ENCODE peak calls at places on chromosomes 7 and 10, in nine cellular contexts. T, Z, A, E, V, M, C, X and W are unnamed samples.

GRCh38 chr7:2100278-2101205 is 132.2 kb downstream of the MAD1L1 start:
- DNase-seq in E (no peak), V (no peak), T (peak), C (peak), M (no peak), Z (peak), A (no peak), X (no peak), W (no peak)

GRCh38 chr10:84574101-84574500 is 245.7 kb downstream of the CCSER2 start:
- DNase-seq in E (no peak), T (no peak), V (no peak), X (no peak), M (no peak), C (no peak), A (no peak), Z (no peak), W (no peak)

GRCh38 chr7:150346922-150347321 is 5.5 kb upstream of the RARRES2 start:
- DNase-seq in E (no peak), X (no peak), Z (no peak), A (no peak), M (no peak), V (no peak), T (no peak), C (no peak), W (no peak)

GRCh38 chr10:85565381-85565780 is 801.2 kb downstream of the GRID1 start:
- DNase-seq in M (no peak), X (no peak), V (no peak), E (no peak), C (no peak), A (no peak), Z (no peak), T (no peak), W (no peak)

GRCh38 chr10:103872137-103872933 is 17.0 kb upstream of the SH3PXD2A start:
- DNase-seq in A (peak), Z (no peak), X (no peak), M (no peak), V (no peak), E (peak), C (no peak), T (no peak), W (no peak)

GRCh38 chr7:132859199-132859598 is 222.7 kb downstream of the CHCHD3 start:
- DNase-seq in M (no peak), E (no peak), T (no peak), C (no peak), Z (no peak), V (no peak), X (no peak), A (no peak), W (no peak)

GRCh38 chr10:51439645-51440044 is 259.8 kb downstream of the CSTF2T start:
- DNase-seq in A (no peak), T (no peak), V (no peak), M (no peak), Z (no peak), C (no peak), E (no peak), X (no peak), W (no peak)

GRCh38 chr10:130453721-130454542 is 317.7 kb downstream of the GLRX3 start:
- DNase-seq in A (no peak), V (no peak), Z (no peak), C (no peak), M (no peak), T (no peak), E (no peak), X (no peak), W (no peak)

GRCh38 chr7:46658281-46658680 is 737.2 kb upstream of the IGFBP3 start:
- DNase-seq in X (no peak), A (no peak), Z (no peak), C (no peak), M (no peak), T (no peak), V (no peak), E (no peak), W (no peak)

GRCh38 chr7:135368416-135369186 is 135.0 kb downstream of the STRA8 start:
- DNase-seq in X (no peak), M (no peak), V (no peak), C (no peak), E (no peak), T (no peak), Z (no peak), A (no peak), W (no peak)

GRCh38 chr7:36787933-36788378 is 63.7 kb upstream of the AOAH start:
- DNase-seq in C (no peak), T (peak), Z (no peak), X (no peak), M (no peak), E (no peak), A (no peak), V (no peak), W (no peak)

GRCh38 chr7:134654104-134654775 is 7.6 kb downstream of the BPGM start:
- DNase-seq in V (no peak), E (no peak), C (no peak), A (no peak), Z (no peak), X (no peak), M (no peak), T (no peak), W (no peak)

DNA sequence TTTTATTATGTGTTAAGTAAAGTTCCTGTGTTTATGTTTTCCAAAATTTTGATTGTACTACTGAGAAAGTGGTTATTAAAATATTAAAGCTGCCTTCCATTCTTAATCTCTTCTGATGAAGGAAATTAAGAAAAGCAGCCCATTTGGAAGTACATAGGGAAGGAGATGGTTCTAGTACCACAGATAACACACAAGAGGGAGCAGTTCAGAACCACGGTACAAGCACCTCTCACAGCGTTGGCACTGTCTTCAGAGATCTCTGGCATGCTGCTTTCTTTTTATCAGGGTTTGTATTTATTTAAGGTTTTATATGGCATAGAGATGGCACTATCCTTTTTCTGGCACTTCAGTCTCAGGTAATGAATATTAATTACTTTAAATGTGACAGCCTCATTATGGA is 111.6 kb downstream of the PHTF2 start:
- DNase-seq in V (no peak), X (no peak), T (no peak), M (no peak), C (no peak), Z (no peak), A (peak), E (no peak), W (no peak)
- TF ChIP-seq CTCF in V (no peak), X (no peak), T (no peak), M (no peak), C (no peak), Z (no peak), A (no peak), E (no peak), W (no peak)

DNA sequence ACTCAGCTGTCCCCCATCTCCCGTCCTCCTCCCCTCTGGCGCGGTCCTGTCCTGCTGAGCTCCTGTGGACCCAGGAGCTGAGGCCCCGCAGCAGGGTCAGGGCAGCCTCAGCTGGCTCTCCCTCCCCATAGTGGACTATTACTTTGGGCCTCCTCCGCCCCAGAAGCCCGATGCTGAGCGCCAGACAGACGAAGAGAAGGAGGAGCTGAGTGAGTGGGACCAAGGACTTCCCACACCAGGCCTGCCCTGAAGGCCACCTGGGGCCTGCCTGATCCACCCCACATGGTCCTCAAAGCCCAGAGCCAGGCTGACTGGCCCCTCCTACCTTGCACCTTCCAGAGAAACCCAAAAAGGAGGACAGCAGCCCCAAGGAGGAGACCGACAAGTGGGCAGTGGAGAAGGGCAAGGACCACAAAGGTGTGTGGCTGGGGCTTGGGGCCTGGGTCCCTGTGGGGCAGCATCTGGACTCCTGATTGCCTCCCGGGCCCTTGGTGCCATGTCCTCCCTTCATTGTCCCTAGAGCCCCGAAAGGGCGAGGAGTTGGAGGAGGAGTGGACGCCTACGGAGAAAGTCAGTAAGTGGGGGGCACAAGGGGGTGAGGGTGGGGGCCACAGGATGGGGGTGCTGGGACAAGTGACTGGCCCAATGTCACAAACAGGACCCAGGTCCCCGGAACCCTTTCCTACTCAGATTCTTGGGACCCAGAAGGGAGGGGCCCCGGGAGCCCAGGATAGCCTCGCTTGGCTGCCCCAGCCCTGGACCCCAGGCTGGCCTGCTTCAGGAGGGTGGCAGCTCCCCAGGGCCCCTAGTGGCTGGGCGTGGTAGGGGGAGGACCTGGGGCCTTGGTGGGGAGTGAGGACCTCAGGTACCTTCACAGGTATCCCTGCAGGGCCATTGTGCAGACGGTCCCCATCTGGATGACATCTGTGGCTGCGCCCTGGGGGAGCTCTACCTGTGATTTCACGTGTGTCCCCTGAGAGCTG is 4.9 kb downstream of the AEBP1 start:
- DNase-seq in Z (no peak), X (no peak), V (no peak), T (no peak), A (no peak), C (peak), E (no peak), M (no peak), W (no peak)
- TF ChIP-seq CTCF in Z (no peak), X (no peak), V (no peak), T (no peak), A (no peak), C (no peak), E (peak), M (no peak), W (no peak)

DNA sequence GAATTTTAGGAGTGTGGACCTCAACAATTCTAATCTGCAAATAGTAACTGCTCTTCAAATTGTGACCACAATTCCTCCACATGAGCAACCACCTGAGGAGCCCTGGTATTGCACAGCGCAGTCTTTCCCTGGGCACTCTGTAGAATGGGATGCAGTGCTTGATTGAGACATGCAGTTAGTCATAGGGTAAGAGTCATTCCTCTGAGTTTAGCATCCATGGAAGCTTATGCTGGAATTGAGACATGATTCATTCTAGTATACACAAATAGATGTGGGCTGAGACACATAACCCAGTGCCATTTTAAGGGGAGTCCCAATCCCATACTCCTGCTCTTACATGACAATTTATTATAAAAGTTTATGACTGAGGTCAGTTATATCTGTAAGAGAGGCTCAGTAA is 582.3 kb upstream of the CNTNAP2 start:
- DNase-seq in X (no peak), T (no peak), M (no peak), Z (no peak), C (no peak), E (no peak), V (no peak), A (no peak), W (no peak)
- TF ChIP-seq CTCF in X (no peak), T (no peak), M (no peak), Z (no peak), C (no peak), E (no peak), V (no peak), A (no peak), W (no peak)

GRCh38 chr7:101669307-101669706 is 40.2 kb upstream of the MYL10 start:
- DNase-seq in A (no peak), T (no peak), V (no peak), M (no peak), X (no peak), E (no peak), Z (no peak), C (no peak), W (no peak)
- TF ChIP-seq CTCF in A (no peak), T (no peak), V (no peak), M (no peak), X (no peak), E (peak), Z (peak), C (no peak), W (no peak)

GRCh38 chr10:118971876-118972275 is 57.6 kb upstream of the NANOS1 start:
- DNase-seq in X (no peak), A (no peak), Z (no peak), V (no peak), T (no peak), M (no peak), C (no peak), E (no peak), W (no peak)

GRCh38 chr10:118973744-118974143 is 55.8 kb upstream of the NANOS1 start:
- DNase-seq in X (no peak), Z (no peak), E (no peak), T (no peak), A (no peak), M (no peak), C (no peak), V (no peak), W (no peak)

GRCh38 chr10:118969014-118969413 is 60.5 kb upstream of the NANOS1 start:
- DNase-seq in Z (no peak), T (no peak), M (no peak), V (no peak), E (no peak), A (no peak), X (no peak), C (no peak), W (no peak)

GRCh38 chr10:118970770-118971169 is 58.7 kb upstream of the NANOS1 start:
- DNase-seq in E (peak), X (no peak), T (no peak), Z (no peak), M (no peak), C (no peak), V (no peak), A (no peak), W (peak)

GRCh38 chr10:118971187-118971586 is 58.3 kb upstream of the NANOS1 start:
- DNase-seq in M (no peak), V (no peak), E (no peak), Z (no peak), T (no peak), A (no peak), X (no peak), C (no peak), W (no peak)
- TF ChIP-seq CTCF in M (no peak), V (no peak), E (no peak), Z (no peak), T (no peak), A (no peak), X (no peak), C (no peak), W (no peak)

DNA sequence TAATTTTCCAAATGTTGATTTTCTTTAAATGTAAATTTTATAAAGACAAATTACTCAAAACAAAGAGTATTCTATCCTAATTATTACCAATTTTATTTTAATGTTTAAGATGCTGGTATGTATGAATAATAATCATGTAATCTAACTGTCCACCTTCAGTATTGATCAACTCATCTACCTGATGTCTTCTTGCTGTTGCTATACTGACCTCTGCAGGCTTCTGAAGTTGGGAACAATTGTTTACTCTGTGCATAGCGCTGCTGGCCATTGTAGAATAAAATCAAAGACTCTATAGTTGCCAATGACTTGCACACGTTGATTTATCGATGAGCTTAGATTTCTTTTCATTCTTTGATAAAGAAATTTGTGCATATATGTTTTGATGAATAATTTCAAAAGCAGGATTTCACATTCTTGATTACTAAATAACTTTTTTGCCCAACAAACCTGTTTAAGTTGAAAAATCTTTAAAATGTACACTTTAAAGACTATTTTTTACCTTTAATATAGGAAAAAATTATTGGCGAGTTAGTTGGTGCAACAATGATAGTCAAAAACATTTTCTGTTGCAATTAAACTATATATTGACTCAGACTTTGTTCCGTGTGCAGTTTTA is 282.3 kb downstream of the TFEC start:
- DNase-seq in C (no peak), M (peak), Z (no peak), A (no peak), T (no peak), E (peak), V (no peak), X (peak), W (no peak)
- TF ChIP-seq CTCF in C (no peak), M (no peak), Z (no peak), A (no peak), T (no peak), E (peak), V (no peak), X (peak), W (no peak)

DNA sequence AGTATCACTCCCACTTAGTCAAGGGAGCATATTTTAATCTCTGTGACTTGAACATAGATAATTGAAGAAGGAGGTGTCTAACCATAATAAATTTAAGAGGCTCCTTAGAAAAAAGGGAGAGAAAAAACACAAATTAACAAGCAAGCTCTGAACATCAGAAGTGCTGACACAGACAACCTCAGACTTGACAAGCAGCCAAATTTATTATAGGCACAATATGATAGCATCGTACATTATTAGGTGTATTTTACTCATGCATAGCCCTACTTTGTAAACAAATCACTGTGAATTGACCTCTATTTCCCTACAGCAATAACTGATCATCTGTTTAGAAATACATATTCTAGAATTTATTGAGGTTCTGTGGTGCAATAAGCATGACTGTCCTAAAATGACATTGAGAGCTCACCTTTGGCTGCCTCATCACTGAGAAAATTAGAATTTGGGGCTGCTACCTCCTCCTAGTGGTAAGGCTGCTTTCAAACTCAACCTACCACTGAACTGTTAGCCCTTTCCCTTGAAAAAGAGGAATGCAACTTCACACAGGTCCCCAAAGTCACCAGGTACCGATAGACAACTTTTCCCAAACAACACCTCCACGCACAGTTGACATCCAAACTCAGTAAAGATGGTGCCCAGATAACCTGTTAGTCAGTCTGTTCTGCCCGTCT is 76.0 kb upstream of the SCIN start:
- DNase-seq in C (no peak), E (no peak), A (no peak), Z (no peak), X (no peak), V (no peak), M (no peak), T (no peak), W (no peak)
- TF ChIP-seq CTCF in C (no peak), E (no peak), A (no peak), Z (no peak), X (no peak), V (no peak), M (no peak), T (no peak), W (no peak)

GRCh38 chr10:89916481-89916880 is 215.1 kb downstream of the KIF20B start:
- DNase-seq in C (no peak), V (no peak), E (no peak), T (no peak), M (no peak), A (no peak), X (no peak), Z (no peak), W (no peak)
- TF ChIP-seq CTCF in C (no peak), V (no peak), E (no peak), T (no peak), M (no peak), A (no peak), X (no peak), Z (no peak), W (no peak)

DNA sequence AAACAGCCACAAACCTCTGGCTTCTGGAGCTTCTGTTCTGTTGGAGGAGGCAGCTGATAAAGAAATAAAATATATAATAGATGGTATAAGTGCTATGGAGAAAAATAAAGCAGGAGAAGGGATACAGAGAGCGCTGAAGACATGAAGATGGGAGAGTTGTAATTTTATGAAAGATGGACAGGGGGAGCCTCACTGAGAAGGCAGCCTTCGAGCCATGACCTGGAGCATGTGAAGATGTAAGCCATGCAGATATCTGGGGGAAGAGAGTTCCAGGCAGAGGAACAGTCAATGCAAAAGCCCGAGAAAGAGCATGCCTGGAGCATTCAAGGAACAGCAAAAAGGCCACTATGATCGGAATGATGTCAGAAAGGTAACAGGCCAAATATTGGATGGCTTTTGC is 187.5 kb downstream of the KIAA1217 start:
- DNase-seq in E (no peak), A (no peak), X (no peak), M (no peak), Z (no peak), C (no peak), V (no peak), T (no peak), W (no peak)
- TF ChIP-seq CTCF in E (no peak), A (no peak), X (peak), M (no peak), Z (no peak), C (no peak), V (no peak), T (no peak), W (no peak)

GRCh38 chr7:30770936-30771858 is at the start of gene MINDY4:
- DNase-seq in V (peak), Z (peak), T (peak), A (peak), E (peak), X (peak), M (peak), C (peak), W (peak)
- TF ChIP-seq CTCF in V (no peak), Z (no peak), T (no peak), A (no peak), E (no peak), X (no peak), M (no peak), C (no peak), W (no peak)